ENCODE peak calls at places on chromosomes 7 and 10, in four cellular contexts. F is HepG2, M is SK-N-SH, Y is K562. E is an unnamed sample.

GRCh38 chr7:31934551-31934950 is 135.7 kb downstream of the PDE1C start:
- DNase-seq in F (no peak), M (no peak), Y (no peak), E (no peak)

GRCh38 chr10:82190432-82191260 is 315.7 kb downstream of the NRG3 start:
- DNase-seq in F (no peak), M (no peak), Y (no peak), E (no peak)

GRCh38 chr10:99740261-99740660 is 8.2 kb downstream of the CUTC start:
- DNase-seq in F (no peak), M (no peak), Y (no peak), E (no peak)

GRCh38 chr7:42091461-42092229 is 145.4 kb downstream of the GLI3 start:
- DNase-seq in F (peak), M (no peak), Y (no peak), E (peak)

GRCh38 chr10:124470544-124471449 is 9.2 kb downstream of the LHPP start:
- DNase-seq in F (peak), M (no peak), Y (no peak), E (no peak)

GRCh38 chr7:4561775-4562174 is 120.3 kb upstream of the FOXK1 start:
- DNase-seq in F (no peak), M (no peak), Y (peak), E (no peak)

GRCh38 chr7:33091111-33091531 is 18.1 kb downstream of the RP9 start:
- DNase-seq in F (no peak), M (no peak), Y (no peak), E (no peak)

GRCh38 chr7:12716134-12716667 is 28.8 kb downstream of the ARL4A start:
- DNase-seq in F (no peak), M (no peak), Y (peak), E (no peak)

GRCh38 chr7:157307534-157307838 is 29.3 kb upstream of the DNAJB6 start:
- DNase-seq in F (no peak), M (no peak), Y (no peak), E (no peak)

GRCh38 chr10:22854935-22855421 is 72.9 kb upstream of the ARMC3 start:
- DNase-seq in F (no peak), M (no peak), Y (peak), E (no peak)

GRCh38 chr10:92876509-92877036 is 28.3 kb downstream of the EXOC6 start:
- DNase-seq in F (no peak), M (no peak), Y (no peak), E (no peak)

GRCh38 chr10:92712016-92712889 is 22.5 kb downstream of the HHEX start:
- DNase-seq in F (no peak), M (no peak), Y (no peak), E (no peak)

GRCh38 chr10:99981581-99982199 is 28.1 kb downstream of the DNMBP start:
- DNase-seq in F (no peak), M (no peak), Y (no peak), E (no peak)

GRCh38 chr10:55509168-55509567 is 708.1 kb upstream of the PCDH15 start:
- DNase-seq in F (no peak), M (no peak), Y (no peak), E (no peak)

GRCh38 chr10:133151528-133151927 is 8.5 kb upstream of the KNDC1 start:
- DNase-seq in F (no peak), M (no peak), Y (no peak), E (peak)

GRCh38 chr10:85032981-85033380 is 704.6 kb downstream of the CCSER2 start:
- DNase-seq in F (no peak), M (no peak), Y (no peak), E (no peak)

GRCh38 chr7:141132671-141133070 is 58.8 kb downstream of the TMEM178B start:
- DNase-seq in F (no peak), M (no peak), Y (no peak), E (no peak)

GRCh38 chr7:81709836-81710235 is 60.0 kb downstream of the HGF start:
- DNase-seq in F (no peak), M (no peak), Y (no peak), E (no peak)

GRCh38 chr10:72502581-72502980 is 123.3 kb downstream of the MICU1 start:
- DNase-seq in F (no peak), M (no peak), Y (peak), E (no peak)

DNA sequence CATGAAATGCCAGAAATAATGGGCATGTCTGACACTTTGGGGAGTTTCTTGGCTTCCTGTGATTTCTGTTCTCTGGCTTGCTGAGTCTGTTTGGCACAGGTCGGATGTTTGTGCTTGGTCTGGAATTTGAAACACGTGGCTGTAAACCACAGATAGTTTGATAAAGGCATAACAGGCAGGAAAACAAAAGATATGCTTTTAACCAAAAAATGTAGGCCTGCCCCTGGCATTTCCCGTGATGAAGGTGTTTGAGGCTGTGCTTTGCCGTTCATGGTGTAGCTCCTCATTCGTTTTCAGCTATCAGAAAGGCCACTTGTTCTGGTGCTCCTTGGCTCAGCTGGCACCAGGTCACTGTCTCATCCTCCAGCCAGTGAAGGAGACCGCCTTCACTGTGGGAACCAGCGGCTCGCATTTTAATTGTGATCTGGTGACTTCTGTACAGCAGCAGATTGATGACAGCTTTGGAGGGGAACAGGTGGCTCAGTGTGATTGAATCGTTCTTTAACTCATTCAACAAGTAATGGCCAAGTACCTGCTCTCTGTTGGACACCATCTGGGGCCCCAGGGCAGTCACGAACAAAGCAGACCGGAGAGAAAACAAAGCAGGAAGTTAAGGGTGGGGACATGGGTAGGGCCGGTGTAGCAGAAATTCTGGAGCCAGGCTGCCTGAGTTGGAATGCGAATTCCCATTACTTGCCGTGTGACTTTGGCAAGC is 111.5 kb downstream of the CCNY start:
- DNase-seq in F (peak), M (peak), Y (peak), E (peak)
- TF ChIP-seq FOXJ3 in F (no peak), M (no peak), Y (no peak), E (no peak)

DNA sequence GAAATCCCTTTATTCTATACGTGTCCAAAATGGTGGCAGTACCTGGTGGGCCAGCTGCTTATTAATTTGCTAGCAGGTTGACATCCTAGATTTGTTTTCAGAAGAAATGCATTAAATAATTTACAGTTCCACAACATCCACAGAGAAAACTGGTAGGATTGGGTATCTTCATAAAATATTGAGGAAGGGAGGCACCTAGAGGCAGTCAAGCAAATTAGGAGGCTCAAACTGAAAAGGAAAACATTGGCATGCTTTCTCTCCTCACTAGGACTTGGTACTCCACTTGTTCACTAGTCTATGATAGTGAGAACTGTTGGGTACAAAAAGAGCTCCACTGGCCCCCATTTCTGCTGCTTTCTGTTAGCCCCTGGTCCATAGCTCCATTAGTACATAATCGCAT is 18.3 kb upstream of the LRGUK start:
- DNase-seq in F (no peak), M (no peak), Y (peak), E (no peak)
- TF ChIP-seq CTCF in F (no peak), M (no peak), Y (peak), E (no peak)

GRCh38 chr7:27159278-27160146 is 3.0 kb upstream of the HOXA7 start:
- DNase-seq in F (no peak), M (no peak), Y (no peak), E (no peak)
- TF ChIP-seq FOXJ3 in F (no peak), M (no peak), Y (no peak), E (no peak)

GRCh38 chr7:85078181-85078580 is 108.7 kb downstream of the SEMA3D start:
- DNase-seq in F (no peak), M (no peak), Y (no peak), E (no peak)
- TF ChIP-seq CTCF in F (no peak), M (no peak), Y (no peak), E (no peak)

GRCh38 chr10:18043148-18043547 is 91.4 kb downstream of the SLC39A12 start:
- DNase-seq in F (no peak), M (no peak), Y (no peak), E (no peak)
- TF ChIP-seq FOXJ3 in F (no peak), M (no peak), Y (no peak), E (no peak)

DNA sequence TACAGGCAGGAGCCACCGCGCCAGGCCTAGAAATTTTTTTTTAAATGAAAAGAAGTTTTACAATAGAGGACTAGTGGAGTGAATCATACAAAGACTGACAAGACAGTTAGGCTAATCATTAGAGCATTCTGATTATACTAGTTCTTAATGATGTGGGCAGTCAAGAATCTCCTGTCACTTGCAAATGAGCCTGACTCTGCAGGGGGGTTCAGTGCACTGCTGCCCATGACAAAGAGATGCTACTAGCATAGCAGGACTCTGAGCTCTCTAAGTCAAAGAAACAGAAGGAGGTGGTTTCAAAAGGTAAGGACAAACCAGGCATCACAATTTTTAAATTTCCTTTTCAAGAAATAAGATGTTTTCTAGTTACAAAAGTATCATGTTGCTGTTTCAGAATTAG is 59.0 kb downstream of the CCDC6 start:
- DNase-seq in F (no peak), M (no peak), Y (no peak), E (peak)
- TF ChIP-seq CTCF in F (no peak), M (no peak), Y (no peak), E (no peak)

E was measured in WTC11.